ENCODE peak calls at places on chromosomes 16 and 17, in nine cellular contexts. B is stimulated activated CD8-positive, alpha-beta memory T cell treated with anti-CD3 and anti-CD28 coated beads, Interleukin-12 subunit alpha, Interleukin-12 subunit beta, amount 100 ng/mL, for 1 hour; G is cardiac fibroblast; S is stimulated activated CD4-positive, alpha-beta T cell treated with anti-CD3 and anti-CD28 coated beads, Interleukin-4, amount 100 ng/mL, for 48 hours; L is T-helper 2 cell; O is neuronal stem cell; H is stimulated activated naive CD4-positive, alpha-beta T cell; X is K562; W is bronchial epithelial cell. F is an unnamed sample.

GRCh38 chr16:54505479-54506247 is 219.1 kb upstream of the IRX3 start:
- DNase-seq in W (peak), B (no peak), L (no peak), G (peak), X (no peak), S (no peak), O (no peak), H (no peak), F (no peak)

GRCh38 chr17:82985973-82986372 is 93.4 kb upstream of the METRNL start:
- DNase-seq in S (peak), X (no peak), B (peak), H (peak), W (no peak), O (no peak), G (no peak), L (peak), F (peak)

GRCh38 chr17:78995761-78996451 is 13.7 kb downstream of the CANT1 start:
- DNase-seq in H (no peak), X (no peak), W (no peak), O (no peak), L (no peak), S (no peak), B (no peak), G (no peak), F (peak)

GRCh38 chr16:81279375-81279774 is 35.4 kb upstream of the GAN start:
- DNase-seq in L (no peak), W (peak), G (peak), O (no peak), X (no peak), H (no peak), S (no peak), B (no peak), F (no peak)

GRCh38 chr16:55257971-55258613 is 65.9 kb upstream of the IRX6 start:
- DNase-seq in W (peak), L (no peak), X (peak), G (peak), S (peak), H (peak), B (no peak), O (peak), F (peak)

GRCh38 chr16:81318711-81319110 is 3.9 kb downstream of the GAN start:
- DNase-seq in O (no peak), X (no peak), L (no peak), H (no peak), S (no peak), W (no peak), G (no peak), B (no peak), F (no peak)

GRCh38 chr17:75010683-75011406 is 1.6 kb upstream of the MRPL58 start:
- DNase-seq in O (no peak), W (peak), H (no peak), X (peak), G (peak), B (no peak), S (no peak), L (no peak), F (peak)

GRCh38 chr16:88731699-88732098 is 25.4 kb downstream of the CTU2 start:
- DNase-seq in S (no peak), L (no peak), X (peak), H (peak), B (no peak), O (no peak), W (no peak), G (no peak), F (no peak)

GRCh38 chr17:63185420-63185819 is 219.4 kb downstream of the TANC2 start:
- DNase-seq in B (no peak), G (peak), L (no peak), H (no peak), W (no peak), X (no peak), S (no peak), O (no peak), F (no peak)

GRCh38 chr17:57563968-57564367 is 181.1 kb downstream of the CCDC182 start:
- DNase-seq in B (no peak), O (no peak), W (no peak), H (no peak), L (no peak), X (no peak), G (no peak), S (no peak), F (no peak)

GRCh38 chr17:66755101-66755943 is 79.6 kb upstream of the CACNG5 start:
- DNase-seq in W (peak), L (no peak), O (no peak), S (no peak), B (no peak), X (no peak), G (no peak), H (no peak), F (no peak)

GRCh38 chr17:59498421-59499307 is 66.7 kb upstream of the DHX40 start:
- DNase-seq in O (no peak), G (no peak), H (no peak), S (no peak), W (no peak), L (no peak), B (no peak), X (no peak), F (no peak)

GRCh38 chr17:77834170-77835115 is 124.1 kb upstream of the TNRC6C start:
- DNase-seq in O (no peak), L (no peak), W (peak), G (peak), S (peak), H (no peak), B (peak), X (peak), F (peak)

GRCh38 chr17:66644311-66644710 is 190.6 kb upstream of the CACNG5 start:
- DNase-seq in G (no peak), H (no peak), L (no peak), O (no peak), S (no peak), X (no peak), B (no peak), W (peak), F (no peak)

GRCh38 chr17:73311781-73312641 is at the start of gene CDC42EP4:
- DNase-seq in O (peak), G (peak), L (peak), B (peak), H (peak), S (peak), W (peak), X (peak), F (peak)

GRCh38 chr17:55576237-55576998 is 65.2 kb upstream of the SMIM36 start:
- DNase-seq in S (no peak), B (no peak), X (peak), G (peak), W (peak), L (no peak), O (no peak), H (peak), F (no peak)

GRCh38 chr16:49640606-49641005 is 215.3 kb downstream of the ZNF423 start:
- DNase-seq in S (no peak), W (no peak), H (no peak), B (no peak), L (no peak), O (no peak), X (no peak), G (no peak), F (no peak)

GRCh38 chr17:66747561-66748275 is 87.2 kb upstream of the CACNG5 start:
- DNase-seq in B (no peak), S (no peak), G (peak), L (no peak), H (no peak), X (no peak), W (peak), O (no peak), F (no peak)

GRCh38 chr17:32609085-32609484 is 122.3 kb downstream of the CDK5R1 start:
- DNase-seq in B (peak), G (peak), H (peak), X (no peak), L (peak), W (peak), O (no peak), S (peak), F (peak)

GRCh38 chr16:30527635-30528178 is 1.3 kb upstream of the ZNF768 start:
- DNase-seq in G (no peak), L (no peak), X (no peak), W (peak), B (no peak), S (no peak), H (no peak), O (no peak), F (peak)

GRCh38 chr17:40810505-40810904 is 10.7 kb upstream of the KRT28 start:
- DNase-seq in S (no peak), H (no peak), W (peak), O (no peak), X (no peak), B (no peak), L (no peak), G (peak), F (no peak)

GRCh38 chr16:75288596-75289120 is 37.2 kb upstream of the BCAR1 start:
- DNase-seq in S (peak), X (no peak), H (peak), L (peak), G (no peak), W (no peak), B (peak), O (no peak), F (no peak)

GRCh38 chr16:11283820-11284248 is 2.7 kb upstream of the PRM1 start:
- DNase-seq in X (no peak), L (no peak), B (no peak), W (no peak), S (no peak), G (peak), H (no peak), O (no peak), F (no peak)

GRCh38 chr17:16215273-16215964 is at the start of gene NCOR1:
- DNase-seq in L (peak), B (peak), G (peak), H (peak), X (peak), W (peak), S (peak), O (peak), F (peak)

GRCh38 chr16:65713409-65713808 is 591.5 kb upstream of the CDH11 start:
- DNase-seq in H (no peak), S (no peak), O (no peak), X (no peak), W (no peak), L (no peak), B (no peak), G (no peak), F (no peak)

GRCh38 chr17:41589301-41589700 is 2.6 kb upstream of the KRT14 start:
- DNase-seq in L (no peak), H (no peak), S (no peak), B (no peak), X (no peak), W (no peak), O (no peak), G (no peak), F (no peak)

GRCh38 chr17:73976676-73977521 is 226.6 kb upstream of the RPL38 start:
- DNase-seq in S (no peak), B (no peak), G (no peak), L (no peak), H (no peak), O (no peak), W (no peak), X (peak), F (no peak)

GRCh38 chr17:4438162-4438944 is 4.6 kb downstream of the SPNS3 start:
- DNase-seq in S (no peak), W (peak), G (no peak), B (no peak), X (no peak), H (no peak), O (no peak), L (no peak), F (no peak)

GRCh38 chr16:54342001-54342776 is 55.6 kb upstream of the IRX3 start:
- DNase-seq in O (no peak), W (peak), B (no peak), L (no peak), X (no peak), S (no peak), G (peak), H (no peak), F (no peak)

GRCh38 chr17:36721560-36722120 is 120.3 kb downstream of the MRM1 start:
- DNase-seq in W (no peak), G (peak), B (no peak), O (no peak), H (no peak), S (no peak), X (no peak), L (no peak), F (peak)

GRCh38 chr17:79845601-79845949 is 6.3 kb upstream of the CBX4 start:
- DNase-seq in G (peak), B (no peak), H (no peak), X (peak), O (no peak), W (no peak), L (no peak), S (no peak), F (no peak)

GRCh38 chr16:61890346-61890745 is 145.9 kb downstream of the CDH8 start:
- DNase-seq in G (peak), L (no peak), W (peak), X (no peak), S (no peak), O (no peak), B (no peak), H (no peak), F (no peak)

GRCh38 chr16:12317856-12318591 is 341.5 kb downstream of the SNX29 start:
- DNase-seq in G (no peak), O (no peak), L (no peak), W (no peak), S (no peak), H (no peak), B (no peak), X (no peak), F (no peak)

GRCh38 chr16:65817066-65817465 is 549.4 kb upstream of the CDH5 start:
- DNase-seq in O (no peak), B (no peak), H (no peak), X (no peak), L (no peak), G (no peak), S (no peak), W (no peak), F (no peak)